ENCODE peak calls at places on chromosomes 5 and 9, in nine cellular contexts. I, A, L, G, U, M, Q, W and J are unnamed samples.

GRCh38 chr9:133791735-133792649 is 53.8 kb upstream of the SARDH start:
- DNase-seq in I (no peak), A (no peak), L (no peak), G (no peak), U (no peak), M (no peak), Q (no peak), W (no peak), J (no peak)

GRCh38 chr5:142206801-142207200 is 98.2 kb downstream of the NDFIP1 start:
- DNase-seq in I (no peak), A (no peak), L (no peak), G (no peak), U (no peak), M (no peak), Q (no peak), W (no peak), J (no peak)

GRCh38 chr5:159826351-159827222 is 89.7 kb upstream of the ADRA1B start:
- DNase-seq in I (peak), A (peak), L (no peak), G (no peak), U (peak), M (no peak), Q (no peak), W (no peak), J (no peak)

GRCh38 chr5:146565764-146566163 is 49.8 kb upstream of the GPR151 start:
- DNase-seq in I (peak), A (peak), L (peak), G (peak), U (peak), M (peak), Q (peak), W (peak), J (peak)

GRCh38 chr5:160269017-160269416 is 39.7 kb downstream of the FABP6 start:
- DNase-seq in I (peak), A (peak), L (no peak), G (no peak), U (peak), M (no peak), Q (no peak), W (no peak), J (no peak)

GRCh38 chr5:151663617-151664322 is 22.9 kb downstream of the SPARC start:
- DNase-seq in I (no peak), A (peak), L (no peak), G (no peak), U (no peak), M (no peak), Q (no peak), W (no peak), J (no peak)

GRCh38 chr5:113489299-113489698 is 1.0 kb upstream of the MCC start:
- DNase-seq in I (peak), A (peak), L (no peak), G (no peak), U (peak), M (no peak), Q (no peak), W (no peak), J (no peak)

GRCh38 chr5:64147849-64148441 is 17.7 kb upstream of the RNF180 start:
- DNase-seq in I (peak), A (peak), L (no peak), G (peak), U (peak), M (peak), Q (peak), W (peak), J (peak)

GRCh38 chr9:84228130-84228735 is 112.3 kb downstream of the SLC28A3 start:
- DNase-seq in I (no peak), A (no peak), L (no peak), G (no peak), U (no peak), M (peak), Q (peak), W (peak), J (no peak)

GRCh38 chr5:180251887-180252286 is 40.0 kb downstream of the MAPK9 start:
- DNase-seq in I (no peak), A (no peak), L (no peak), G (no peak), U (no peak), M (no peak), Q (no peak), W (no peak), J (no peak)

GRCh38 chr5:16854351-16854750 is 81.7 kb downstream of the MYO10 start:
- DNase-seq in I (no peak), A (no peak), L (no peak), G (no peak), U (no peak), M (no peak), Q (no peak), W (no peak), J (no peak)

GRCh38 chr9:93193373-93193725 is 9.4 kb downstream of the WNK2 start:
- DNase-seq in I (no peak), A (no peak), L (no peak), G (peak), U (no peak), M (no peak), Q (no peak), W (no peak), J (no peak)

GRCh38 chr5:148090200-148090599 is 26.4 kb downstream of the SPINK5 start:
- DNase-seq in I (no peak), A (no peak), L (no peak), G (no peak), U (no peak), M (no peak), Q (no peak), W (no peak), J (peak)

GRCh38 chr9:119963798-119964372 is 594.6 kb upstream of the BRINP1 start:
- DNase-seq in I (peak), A (peak), L (no peak), G (no peak), U (peak), M (peak), Q (peak), W (peak), J (no peak)

GRCh38 chr5:59008816-59009473 is 426.1 kb downstream of the RAB3C start:
- DNase-seq in I (no peak), A (no peak), L (no peak), G (no peak), U (no peak), M (no peak), Q (no peak), W (no peak), J (no peak)

GRCh38 chr9:34675048-34675714 is 12.7 kb upstream of the CCL27 start:
- DNase-seq in I (peak), A (peak), L (peak), G (peak), U (peak), M (peak), Q (peak), W (peak), J (peak)

GRCh38 chr5:79011219-79011836 is 26.2 kb upstream of the ARSB start:
- DNase-seq in I (peak), A (peak), L (no peak), G (no peak), U (peak), M (no peak), Q (no peak), W (no peak), J (no peak)

GRCh38 chr5:141973871-141974595 is 5.1 kb downstream of the RNF14 start:
- DNase-seq in I (peak), A (peak), L (no peak), G (no peak), U (peak), M (no peak), Q (no peak), W (no peak), J (no peak)

GRCh38 chr9:18393340-18394130 is 80.4 kb upstream of the ADAMTSL1 start:
- DNase-seq in I (peak), A (peak), L (no peak), G (peak), U (peak), M (no peak), Q (no peak), W (no peak), J (no peak)

GRCh38 chr9:35771079-35771441 is 17.0 kb upstream of the MSMP start:
- DNase-seq in I (no peak), A (no peak), L (no peak), G (no peak), U (no peak), M (no peak), Q (no peak), W (no peak), J (no peak)

GRCh38 chr9:26054600-26055516 is 376.6 kb upstream of the TUSC1 start:
- DNase-seq in I (peak), A (peak), L (no peak), G (no peak), U (no peak), M (no peak), Q (no peak), W (no peak), J (no peak)

GRCh38 chr5:18314192-18314778 is 680.0 kb downstream of the TAF11L14 start:
- DNase-seq in I (peak), A (peak), L (no peak), G (peak), U (peak), M (no peak), Q (no peak), W (no peak), J (peak)

GRCh38 chr9:104304925-104305324 is 199.1 kb upstream of the OR13F1 start:
- DNase-seq in I (no peak), A (no peak), L (no peak), G (no peak), U (no peak), M (peak), Q (peak), W (no peak), J (no peak)

GRCh38 chr5:139402561-139403158 is 1.2 kb downstream of the SPATA24 start:
- DNase-seq in I (no peak), A (no peak), L (no peak), G (no peak), U (no peak), M (peak), Q (peak), W (no peak), J (peak)

GRCh38 chr9:33125871-33126822 is 41.0 kb downstream of the B4GALT1 start:
- DNase-seq in I (no peak), A (peak), L (no peak), G (no peak), U (no peak), M (no peak), Q (no peak), W (no peak), J (no peak)

GRCh38 chr5:132661231-132662003 is 3.4 kb downstream of the IL13 start:
- DNase-seq in I (no peak), A (peak), L (no peak), G (no peak), U (no peak), M (no peak), Q (no peak), W (no peak), J (no peak)

GRCh38 chr5:137743031-137743640 is 7.2 kb upstream of the KLHL3 start:
- DNase-seq in I (peak), A (peak), L (peak), G (peak), U (peak), M (peak), Q (peak), W (peak), J (peak)

GRCh38 chr5:148391422-148391821 is 7.7 kb downstream of the FBXO38 start:
- DNase-seq in I (no peak), A (no peak), L (no peak), G (no peak), U (no peak), M (no peak), Q (no peak), W (no peak), J (no peak)

GRCh38 chr5:109998208-109998607 is 308.5 kb downstream of the MAN2A1 start:
- DNase-seq in I (no peak), A (no peak), L (no peak), G (no peak), U (no peak), M (no peak), Q (no peak), W (no peak), J (no peak)

GRCh38 chr5:1006656-1007071 is 1.9 kb upstream of the NKD2 start:
- DNase-seq in I (no peak), A (no peak), L (no peak), G (no peak), U (no peak), M (peak), Q (peak), W (no peak), J (no peak)

GRCh38 chr5:61991861-61992260 is 314.1 kb upstream of the KIF2A start:
- DNase-seq in I (peak), A (peak), L (no peak), G (no peak), U (no peak), M (no peak), Q (no peak), W (no peak), J (no peak)

GRCh38 chr9:133506653-133507038 is 18.1 kb downstream of the MYMK start:
- DNase-seq in I (peak), A (peak), L (no peak), G (no peak), U (peak), M (no peak), Q (no peak), W (no peak), J (no peak)